ENCODE peak calls at places on chromosomes 11 and 22, in ten cellular contexts. L is right cardiac atrium; W is pancreas; G is T-cell; V is stimulated activated naive CD8-positive, alpha-beta T cell treated with anti-CD3 and anti-CD28 coated beads, Interleukin-15, Interleukin-2, amounts not matched to agents 100 U/mL and 50 U/mL, for 24 hours; E is upper lobe of left lung; R is natural killer cell; P is GM12878; Y is SK-N-SH treated with all-trans-retinoic acid at 6 μM for 48 hours; D is left cardiac atrium. K is an unnamed sample.
A peak's percentile ranks its signal among the peaks of the same experiment; 100 is the strongest.

GRCh38 chr11:111574373-111575230 is 27.6 kb upstream of the SIK2 start:
- ATAC-seq in L (peak; percentile 56), W (peak; percentile 54), G (peak; percentile 54), V (no peak), E (peak; percentile 42), R (peak; percentile 72), P (peak; percentile 77), Y (peak; percentile 23), D (peak; percentile 53), K (no peak)

GRCh38 chr11:75597636-75598035 is 35.6 kb downstream of the SERPINH1 start:
- ATAC-seq in L (peak; percentile 39), W (no peak), G (no peak), V (no peak), E (no peak), R (no peak), P (peak; percentile 94), Y (peak; percentile 85), D (peak; percentile 38), K (no peak)

GRCh38 chr11:39807904-39808303 is 1651.5 kb downstream of the LRRC4C start:
- ATAC-seq in L (no peak), W (no peak), G (no peak), V (no peak), E (no peak), R (no peak), P (no peak), Y (no peak), D (no peak), K (no peak)

GRCh38 chr22:38490915-38491314 is 15.2 kb downstream of the DDX17 start:
- ATAC-seq in L (peak; percentile 86), W (peak; percentile 83), G (no peak), V (no peak), E (peak; percentile 74), R (no peak), P (peak; percentile 26), Y (no peak), D (peak; percentile 84), K (peak; percentile 83)

GRCh38 chr11:12017865-12018453 is 9.5 kb upstream of the DKK3 start:
- ATAC-seq in L (peak; percentile 73), W (no peak), G (no peak), V (no peak), E (peak; percentile 18), R (no peak), P (no peak), Y (peak; percentile 29), D (peak; percentile 73), K (no peak)

GRCh38 chr11:3073029-3073435 is 15.8 kb upstream of the CARS1 start:
- ATAC-seq in L (peak; percentile 97), W (no peak), G (no peak), V (no peak), E (peak; percentile 12), R (no peak), P (no peak), Y (no peak), D (peak; percentile 78), K (peak; percentile 67)

GRCh38 chr11:124551189-124551588 is 7.7 kb upstream of the OR8B12 start:
- ATAC-seq in L (no peak), W (no peak), G (no peak), V (no peak), E (no peak), R (no peak), P (no peak), Y (no peak), D (no peak), K (no peak)

GRCh38 chr11:134339756-134340155 is 8.0 kb downstream of the GLB1L2 start:
- ATAC-seq in L (no peak), W (no peak), G (no peak), V (no peak), E (no peak), R (no peak), P (no peak), Y (no peak), D (no peak), K (no peak)

GRCh38 chr11:61273151-61274078 is 21.7 kb downstream of the VWCE start:
- ATAC-seq in L (peak; percentile 37), W (no peak), G (no peak), V (no peak), E (peak; percentile 69), R (peak; percentile 33), P (no peak), Y (no peak), D (peak; percentile 25), K (no peak)

GRCh38 chr11:45163956-45164575 is 17.6 kb downstream of the PRDM11 start:
- ATAC-seq in L (peak; percentile 45), W (no peak), G (no peak), V (peak; percentile 87), E (no peak), R (no peak), P (no peak), Y (peak; percentile 52), D (peak; percentile 48), K (no peak)

GRCh38 chr11:3229673-3230630 is 2.3 kb downstream of the MRGPRE start:
- ATAC-seq in L (no peak), W (no peak), G (no peak), V (no peak), E (no peak), R (no peak), P (no peak), Y (no peak), D (no peak), K (no peak)